ENCODE peak calls at places on chromosome 9, in seven cellular contexts. Z is OCI-LY7, D is GM23338, Q is PC-9, R is DND-41, K is PC-3, A is K562. B is an unnamed sample.
A peak's percentile ranks its signal among the peaks of the same experiment; 100 is the strongest.

GRCh38 chr9:4866239-4866969 is 73.7 kb downstream of the RCL1 start:
- DNase-seq in Z (no peak), D (no peak), Q (no peak), R (no peak), K (peak; percentile 73), A (no peak), B (no peak)

GRCh38 chr9:131069699-131070098 is 26.6 kb upstream of the AIF1L start:
- DNase-seq in Z (no peak), D (no peak), Q (no peak), R (no peak), K (no peak), A (no peak), B (no peak)

GRCh38 chr9:129023036-129023907 is 4.9 kb downstream of the SH3GLB2 start:
- DNase-seq in Z (no peak), D (no peak), Q (peak; percentile 92), R (no peak), K (no peak), A (peak; percentile 75), B (peak; percentile 45)

GRCh38 chr9:137205126-137206069 is at the start of the genes NDOR1 and TMEM203:
- DNase-seq in Z (peak; percentile 91), D (peak; percentile 97), Q (peak; percentile 85), R (peak; percentile 87), K (peak; percentile 82), A (peak; percentile 89), B (peak; percentile 94)

GRCh38 chr9:83544002-83544698 is 5.9 kb upstream of the FRMD3 start:
- DNase-seq in Z (peak; percentile 53), D (peak; percentile 88), Q (peak; percentile 37), R (peak; percentile 6), K (peak; percentile 75), A (peak; percentile 20), B (peak; percentile 80)

GRCh38 chr9:86407022-86407421 is 52.8 kb upstream of the TUT7 start:
- DNase-seq in Z (no peak), D (no peak), Q (peak; percentile 70), R (no peak), K (peak; percentile 51), A (no peak), B (peak; percentile 87)

GRCh38 chr9:116964258-116964657 is 277.2 kb downstream of the TRIM32 start:
- DNase-seq in Z (no peak), D (no peak), Q (no peak), R (no peak), K (no peak), A (no peak), B (no peak)

GRCh38 chr9:99474186-99474585 is 252.1 kb downstream of the SEC61B start:
- DNase-seq in Z (no peak), D (no peak), Q (no peak), R (no peak), K (no peak), A (no peak), B (no peak)

GRCh38 chr9:89138463-89139390 is 39.9 kb downstream of the SHC3 start:
- DNase-seq in Z (no peak), D (no peak), Q (peak; percentile 64), R (no peak), K (peak; percentile 82), A (no peak), B (no peak)

GRCh38 chr9:120701248-120701647 is 13.0 kb downstream of the MEGF9 start:
- DNase-seq in Z (no peak), D (no peak), Q (no peak), R (no peak), K (no peak), A (no peak), B (no peak)

DNA sequence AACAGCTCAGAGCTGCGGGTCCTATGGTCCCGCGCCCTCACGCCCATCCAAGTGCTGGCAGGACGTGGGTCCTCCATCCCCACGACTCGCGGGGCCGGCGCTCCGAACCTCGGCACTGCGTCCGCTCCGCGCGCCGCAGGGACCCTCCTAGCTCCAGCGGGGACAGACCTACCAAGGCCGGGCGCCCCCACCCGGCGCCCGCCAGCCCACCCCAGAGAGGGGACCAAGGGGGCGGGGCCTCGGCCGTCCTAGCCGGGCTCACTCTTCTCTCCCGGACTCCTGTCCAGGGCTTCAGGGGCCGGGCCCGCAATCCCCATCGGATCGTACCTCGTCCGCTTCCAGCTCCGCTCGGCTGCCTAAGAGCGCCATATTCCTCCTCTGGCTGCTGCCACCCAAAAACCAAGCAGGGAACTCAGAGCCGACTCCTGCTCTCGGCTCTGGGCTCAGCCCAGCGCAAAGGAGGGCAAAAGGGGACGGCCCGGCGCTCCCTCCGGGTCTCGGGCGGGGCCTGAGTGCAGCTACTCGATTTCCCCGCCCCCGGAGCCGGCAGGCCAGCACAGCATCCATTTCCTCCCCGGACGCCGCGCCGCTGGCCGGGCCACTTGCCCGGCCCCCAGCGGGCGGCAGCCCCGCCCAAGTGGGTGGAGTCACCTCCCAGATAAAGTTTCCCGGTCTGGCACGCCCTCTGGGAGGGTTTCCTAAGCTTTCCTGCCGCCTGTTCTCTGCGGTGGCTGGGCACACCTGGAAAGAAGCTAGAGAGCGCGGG is at the start of gene TTC39B:
- DNase-seq in Z (peak; percentile 37), D (peak; percentile 98), Q (peak; percentile 92), R (peak; percentile 76), K (peak; percentile 88), A (peak; percentile 86), B (peak; percentile 97)
- H3K27ac ChIP-seq in Z (no peak within 1 kb of the TSS), D (peak within 1 kb of the TSS; percentile 91), Q (peak within 1 kb of the TSS; percentile 65), R (peak within 1 kb of the TSS; percentile 5), K (no peak within 1 kb of the TSS), A (no peak within 1 kb of the TSS), B (peak within 1 kb of the TSS; percentile 91)

DNA sequence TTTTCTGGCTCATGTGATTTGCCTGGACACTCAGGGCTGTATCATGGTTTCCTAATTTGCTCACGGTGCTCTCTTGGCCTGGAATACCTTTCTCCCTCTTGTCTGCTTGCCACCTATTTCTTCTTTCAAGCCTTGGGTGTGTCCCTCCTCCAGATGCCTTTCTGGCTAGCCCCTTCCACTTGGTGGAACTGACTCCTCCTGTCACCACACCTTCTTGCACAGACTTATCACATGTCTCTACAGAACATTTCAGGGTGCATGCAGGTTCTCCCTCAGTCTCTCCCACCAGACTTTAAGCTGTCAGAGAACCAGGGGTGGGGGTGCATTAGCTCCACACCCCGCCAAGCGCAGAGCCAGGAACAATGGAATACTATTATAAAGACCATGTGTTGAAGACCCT is 1.9 kb downstream of the TBC1D2 start:
- DNase-seq in Z (no peak), D (no peak), Q (peak; percentile 42), R (no peak), K (peak; percentile 19), A (no peak), B (no peak)
- H3K79me2 ChIP-seq in Z (no peaks in the 10 kb centered on the region), D (peaks cover 10% of the 10 kb centered on the region), Q (peaks cover 59% of the 10 kb centered on the region), R (no peaks in the 10 kb centered on the region), K (peaks cover 34% of the 10 kb centered on the region), A (peaks cover 24% of the 10 kb centered on the region), B (peaks cover 25% of the 10 kb centered on the region)

DNA sequence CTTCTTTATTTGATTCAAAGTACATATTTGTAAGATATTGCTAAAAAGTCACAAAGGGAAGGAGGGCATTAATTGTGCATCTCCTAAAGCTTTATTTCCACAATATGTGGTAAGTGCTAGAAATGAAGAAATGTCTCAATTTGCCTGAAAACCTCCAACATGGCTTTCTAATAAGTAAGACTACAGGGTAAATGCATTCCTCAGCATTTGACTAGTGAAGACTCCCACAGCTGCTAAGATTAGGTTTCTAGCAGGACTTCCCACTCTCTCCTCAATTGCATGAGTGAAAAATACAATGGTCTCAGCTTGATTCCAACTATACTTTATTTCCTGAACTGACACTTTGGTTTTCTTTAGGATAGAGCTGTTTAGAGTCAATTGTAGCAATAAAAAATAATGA is 162.1 kb downstream of the ELAVL2 start:
- DNase-seq in Z (no peak), D (no peak), Q (no peak), R (no peak), K (no peak), A (no peak), B (no peak)
- H3K4me2 ChIP-seq in Z (no peak overlapping the region), D (no peak overlapping the region), Q (no peak overlapping the region), R (no peak overlapping the region), K (peak overlapping the region; percentile 39), A (no peak overlapping the region), B (no peak overlapping the region)

GRCh38 chr9:95981741-95982390 is 106.4 kb downstream of the ERCC6L2 start:
- DNase-seq in Z (peak; percentile 10), D (no peak), Q (no peak), R (peak; percentile 64), K (no peak), A (no peak), B (no peak)
- H3K27ac ChIP-seq in Z (no peak overlapping the region), D (no peak overlapping the region), Q (no peak overlapping the region), R (peak overlapping the region; percentile 81), K (no peak overlapping the region), A (no peak overlapping the region), B (peak overlapping the region; percentile 59)

GRCh38 chr9:20380546-20380945 is 241.8 kb downstream of the MLLT3 start:
- DNase-seq in Z (no peak), D (no peak), Q (no peak), R (no peak), K (no peak), A (no peak), B (no peak)

GRCh38 chr9:20378851-20379250 is 243.4 kb downstream of the MLLT3 start:
- DNase-seq in Z (no peak), D (no peak), Q (no peak), R (no peak), K (no peak), A (no peak), B (no peak)

GRCh38 chr9:20384642-20385041 is 237.7 kb downstream of the MLLT3 start:
- DNase-seq in Z (no peak), D (no peak), Q (no peak), R (no peak), K (peak; percentile 15), A (no peak), B (no peak)

GRCh38 chr9:20379804-20380225 is 242.5 kb downstream of the MLLT3 start:
- DNase-seq in Z (no peak), D (no peak), Q (no peak), R (no peak), K (no peak), A (no peak), B (no peak)

GRCh38 chr9:20382460-20383071 is 239.7 kb downstream of the MLLT3 start:
- DNase-seq in Z (no peak), D (peak; percentile 22), Q (no peak), R (no peak), K (peak; percentile 34), A (no peak), B (no peak)
- H3K79me2 ChIP-seq in Z (no peaks in the 10 kb centered on the region), D (no peaks in the 10 kb centered on the region), Q (no peaks in the 10 kb centered on the region), R (no peaks in the 10 kb centered on the region), K (no peaks in the 10 kb centered on the region), A (no peaks in the 10 kb centered on the region), B (peaks cover 9% of the 10 kb centered on the region)